ENCODE peak calls at places on chromosomes 13 and 19, in nine cellular contexts. X is PC-9, Z is GM23248, O is HCT116, D is OCI-LY7, S is SK-N-SH, W is GM23338, N is MM.1S, K is hepatocyte. A is an unnamed sample. For H3K9me2, the result is how much of the 10 kb centered on the place peaks cover.

GRCh38 chr19:42251572-42251990 is 3.3 kb downstream of the ERF start:
- DNase-seq in O (no peak), K (no peak), D (no peak), S (no peak), N (peak), X (no peak), Z (no peak), W (no peak), A (no peak)

GRCh38 chr13:47117268-47117667 is 220.4 kb upstream of the HTR2A start:
- DNase-seq in O (no peak), D (no peak), S (no peak), K (peak), X (no peak), W (no peak), N (no peak), Z (peak), A (peak)

GRCh38 chr13:32205426-32206096 is 109.6 kb downstream of the ZAR1L start:
- DNase-seq in Z (no peak), W (no peak), K (peak), D (no peak), X (no peak), O (no peak), S (peak), N (no peak), A (no peak)

GRCh38 chr13:28530729-28531194 is 35.8 kb upstream of the FLT1 start:
- DNase-seq in O (no peak), N (no peak), K (no peak), D (no peak), S (no peak), Z (peak), W (no peak), X (no peak), A (peak)

GRCh38 chr13:113861433-113862030 is 2.3 kb downstream of the GAS6 start:
- DNase-seq in S (peak), N (peak), W (no peak), D (no peak), X (no peak), Z (no peak), K (no peak), O (no peak), A (no peak)

GRCh38 chr13:30173301-30173605 is 134.1 kb downstream of the KATNAL1 start:
- DNase-seq in O (no peak), D (peak), X (no peak), K (no peak), S (no peak), Z (no peak), N (no peak), W (peak), A (no peak)

GRCh38 chr13:49584771-49585182 is 581 bp downstream of the RCBTB1 start:
- DNase-seq in S (no peak), X (no peak), N (peak), W (peak), Z (peak), O (no peak), K (peak), D (peak), A (peak)

GRCh38 chr19:19155495-19156219 is 14.4 kb downstream of the MEF2B start:
- DNase-seq in S (no peak), K (no peak), O (no peak), X (no peak), W (no peak), D (peak), Z (no peak), N (no peak), A (no peak)

GRCh38 chr19:6590458-6591319 is at the start of gene CD70:
- DNase-seq in X (no peak), O (no peak), W (peak), Z (peak), D (peak), K (no peak), S (no peak), N (peak), A (no peak)

GRCh38 chr13:92362717-92363116 is 863.9 kb upstream of the GPC6 start:
- DNase-seq in D (no peak), W (no peak), X (no peak), O (no peak), K (no peak), S (no peak), N (no peak), Z (no peak), A (no peak)

GRCh38 chr19:13060964-13061927 is 41.4 kb downstream of the LYL1 start:
- DNase-seq in K (peak), X (no peak), S (peak), O (peak), N (peak), Z (peak), D (peak), W (peak), A (peak)

GRCh38 chr13:97148894-97149293 is 73.2 kb upstream of the MBNL2 start:
- DNase-seq in S (no peak), O (no peak), W (no peak), Z (no peak), K (no peak), D (no peak), X (no peak), N (no peak), A (no peak)

GRCh38 chr19:55947532-55947931 is at the start of gene NLRP8:
- DNase-seq in D (no peak), Z (no peak), W (no peak), S (no peak), O (no peak), K (no peak), N (no peak), X (no peak), A (no peak)

GRCh38 chr13:21069561-21070004 is 8.2 kb upstream of the LATS2 start:
- DNase-seq in K (peak), D (no peak), N (no peak), S (no peak), O (no peak), Z (peak), X (peak), W (no peak), A (peak)

GRCh38 chr19:41839211-41839610 is 5.3 kb downstream of the LYPD4 start:
- DNase-seq in W (no peak), N (no peak), D (no peak), K (no peak), X (no peak), O (no peak), Z (no peak), S (no peak), A (no peak)

GRCh38 chr19:45973564-45974338 is at the start of gene NOVA2:
- DNase-seq in D (peak), K (peak), Z (peak), N (no peak), S (peak), X (peak), W (peak), O (peak), A (peak)

GRCh38 chr19:2338751-2339643 is 10.5 kb downstream of the SPPL2B start:
- DNase-seq in Z (no peak), K (no peak), O (no peak), X (no peak), D (no peak), N (no peak), S (no peak), W (no peak), A (no peak)

GRCh38 chr19:38276942-38277517 is 12.7 kb downstream of the SPINT2 start:
- DNase-seq in K (no peak), N (no peak), O (no peak), D (no peak), S (no peak), Z (no peak), W (no peak), X (no peak), A (no peak)

GRCh38 chr19:3464797-3465235 is 15.5 kb downstream of the SMIM24 start:
- DNase-seq in D (no peak), X (no peak), K (no peak), Z (no peak), N (no peak), S (no peak), O (no peak), W (peak), A (no peak)

GRCh38 chr19:2166741-2167738 is 3.3 kb downstream of the DOT1L start:
- DNase-seq in Z (peak), W (peak), D (no peak), N (no peak), S (peak), K (peak), O (no peak), X (no peak), A (peak)

GRCh38 chr13:106151056-106151699 is 384.3 kb downstream of the EFNB2 start:
- DNase-seq in N (no peak), O (peak), K (peak), D (no peak), Z (peak), S (no peak), X (peak), W (peak), A (peak)

GRCh38 chr13:30186644-30187431 is 120.5 kb downstream of the KATNAL1 start:
- DNase-seq in O (no peak), D (no peak), K (no peak), X (no peak), W (peak), Z (no peak), S (no peak), N (no peak), A (no peak)

GRCh38 chr13:47299316-47299715 is 402.5 kb upstream of the HTR2A start:
- DNase-seq in O (no peak), S (no peak), X (no peak), W (no peak), D (no peak), N (no peak), K (no peak), Z (peak), A (no peak)

GRCh38 chr13:27917121-27917947 is 2.5 kb upstream of the PDX1 start:
- DNase-seq in Z (no peak), W (peak), O (no peak), X (no peak), K (no peak), D (no peak), N (no peak), S (no peak), A (no peak)

GRCh38 chr19:57558525-57558924 is 1.1 kb downstream of the ZNF550 start:
- DNase-seq in K (peak), W (peak), O (no peak), S (peak), X (no peak), D (no peak), Z (peak), N (no peak), A (peak)

GRCh38 chr13:33204130-33204927 is 81.2 kb downstream of the STARD13 start:
- DNase-seq in X (no peak), W (no peak), O (no peak), K (peak), S (peak), D (no peak), Z (peak), N (no peak), A (no peak)

GRCh38 chr13:24270639-24271131 is 38.7 kb upstream of the C1QTNF9 start:
- DNase-seq in O (no peak), W (peak), S (peak), N (no peak), D (no peak), Z (peak), K (peak), X (no peak), A (no peak)

GRCh38 chr13:37811441-37811840 is 58.1 kb downstream of the TRPC4 start:
- DNase-seq in S (no peak), X (no peak), W (no peak), O (no peak), D (no peak), N (no peak), K (no peak), Z (peak), A (no peak)

GRCh38 chr19:11286312-11286974 is 9.5 kb upstream of the TSPAN16 start:
- DNase-seq in W (no peak), X (no peak), O (no peak), N (no peak), K (no peak), S (no peak), Z (peak), D (no peak), A (no peak)

GRCh38 chr19:29878973-29879654 is 62.9 kb upstream of the URI1 start:
- DNase-seq in O (peak), N (peak), D (peak), W (peak), X (peak), K (no peak), Z (peak), S (peak), A (peak)

GRCh38 chr13:78468546-78469060 is 134.7 kb downstream of the POU4F1 start:
- DNase-seq in N (no peak), Z (no peak), D (no peak), O (no peak), K (no peak), W (peak), X (no peak), S (no peak), A (no peak)

GRCh38 chr13:91078093-91078679 is 269.3 kb upstream of the MIR17HG start:
- DNase-seq in S (peak), D (peak), W (peak), X (no peak), O (no peak), Z (peak), K (peak), N (peak), A (peak)

GRCh38 chr19:6273701-6274601 is 5.8 kb downstream of the MLLT1 start:
- DNase-seq in K (peak), X (no peak), N (no peak), W (no peak), D (no peak), O (no peak), S (peak), Z (peak), A (peak)

GRCh38 chr13:97287047-97287383 is 64.9 kb downstream of the MBNL2 start:
- DNase-seq in W (no peak), S (no peak), Z (no peak), O (no peak), D (no peak), N (no peak), X (no peak), K (no peak), A (no peak)

GRCh38 chr19:53365899-53366493 is 491 bp downstream of the ZNF525 start:
- DNase-seq in X (peak), W (peak), O (no peak), Z (peak), K (peak), N (peak), S (peak), D (no peak), A (peak)

GRCh38 chr19:46069841-46070341 is 29.1 kb upstream of the IGFL4 start:
- DNase-seq in K (peak), O (no peak), N (no peak), D (no peak), X (peak), Z (peak), W (no peak), S (no peak), A (peak)

GRCh38 chr19:13983213-13983889 is 22.8 kb downstream of the RFX1 start:
- DNase-seq in D (peak), W (no peak), S (no peak), K (no peak), N (no peak), O (no peak), Z (no peak), X (no peak), A (no peak)

GRCh38 chr13:107819071-107819470 is 396.3 kb downstream of the LIG4 start:
- DNase-seq in N (no peak), S (no peak), Z (peak), O (no peak), D (no peak), X (peak), K (no peak), W (no peak), A (peak)

GRCh38 chr19:45852941-45853340 is 10.0 kb downstream of the SYMPK start:
- DNase-seq in X (peak), S (no peak), N (no peak), K (no peak), Z (no peak), W (no peak), O (no peak), D (no peak), A (no peak)

GRCh38 chr19:33705090-33705847 is 83.5 kb downstream of the CHST8 start:
- DNase-seq in O (no peak), W (peak), S (no peak), Z (no peak), X (no peak), K (no peak), D (no peak), N (no peak), A (no peak)
- H3K9me2 ChIP-seq in O (under half), W (under half), S (under half), Z (under half), X (under half), K (under half), D (under half), N (under half), A (under half)

GRCh38 chr19:7907122-7907521 is 3.4 kb downstream of the MAP2K7 start:
- DNase-seq in D (no peak), W (no peak), O (no peak), X (no peak), S (no peak), K (no peak), Z (no peak), N (no peak), A (no peak)
- H3K9me2 ChIP-seq in D (under half), W (under half), O (under half), X (under half), S (under half), K (under half), Z (under half), N (under half), A (under half)

GRCh38 chr13:109402976-109403375 is 383.4 kb downstream of the IRS2 start:
- DNase-seq in X (no peak), D (no peak), N (no peak), K (no peak), S (no peak), W (no peak), O (no peak), Z (no peak), A (no peak)

GRCh38 chr13:109400192-109400591 is 386.2 kb downstream of the IRS2 start:
- DNase-seq in S (no peak), O (no peak), Z (no peak), D (no peak), X (no peak), N (no peak), K (no peak), W (no peak), A (no peak)

GRCh38 chr13:109400625-109401257 is 385.6 kb downstream of the IRS2 start:
- DNase-seq in O (no peak), Z (no peak), D (no peak), K (no peak), S (peak), W (no peak), X (no peak), N (no peak), A (no peak)

GRCh38 chr13:109401307-109401706 is 385.1 kb downstream of the IRS2 start:
- DNase-seq in Z (no peak), S (no peak), D (no peak), N (no peak), K (no peak), W (peak), O (no peak), X (no peak), A (no peak)

DNA sequence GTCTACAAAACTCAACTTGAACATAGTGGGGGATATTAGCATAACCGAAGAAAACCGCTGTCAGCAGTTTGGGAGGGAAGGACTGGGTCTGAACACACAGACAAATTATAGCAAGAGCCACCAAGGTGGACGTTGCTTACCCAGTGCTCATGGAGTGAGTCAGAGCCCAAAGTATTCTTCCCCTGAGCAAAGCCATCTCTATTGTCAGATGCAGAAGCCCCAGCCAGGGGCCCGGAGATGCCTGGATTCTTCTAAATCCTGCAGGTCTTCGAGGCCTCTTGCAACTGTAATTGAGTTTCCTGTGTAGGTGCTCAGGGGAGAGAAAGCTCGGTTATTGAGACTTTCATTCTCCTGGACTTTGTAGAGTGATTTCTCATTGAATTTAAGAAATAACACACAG is 384.5 kb downstream of the IRS2 start:
- DNase-seq in S (no peak), O (no peak), K (no peak), W (no peak), X (no peak), D (no peak), Z (peak), N (no peak), A (no peak)
- H3K9me2 ChIP-seq in S (under half), O (under half), K (under half), W (under half), X (under half), D (under half), Z (under half), N (under half), A (under half)

GRCh38 chr19:5097959-5098623 is 129.2 kb downstream of the KDM4B start:
- DNase-seq in K (no peak), Z (no peak), N (no peak), W (no peak), X (no peak), S (no peak), D (no peak), O (no peak), A (no peak)
- H3K9me2 ChIP-seq in K (under half), Z (under half), N (under half), W (under half), X (under half), S (under half), D (under half), O (under half), A (under half)

GRCh38 chr19:18002347-18002850 is 5.6 kb upstream of the ARRDC2 start:
- DNase-seq in K (no peak), X (no peak), S (peak), Z (no peak), W (no peak), N (no peak), D (no peak), O (no peak), A (no peak)

GRCh38 chr19:18000480-18000980 is 7.4 kb upstream of the ARRDC2 start:
- DNase-seq in K (no peak), X (no peak), W (no peak), O (no peak), Z (no peak), D (no peak), N (no peak), S (no peak), A (no peak)

GRCh38 chr19:18000981-18001836 is 6.8 kb upstream of the ARRDC2 start:
- DNase-seq in D (peak), X (peak), K (peak), W (peak), Z (peak), S (peak), N (no peak), O (peak), A (peak)

GRCh38 chr19:17999685-18000479 is 8.1 kb upstream of the ARRDC2 start:
- DNase-seq in Z (no peak), X (no peak), O (no peak), D (no peak), K (no peak), S (no peak), N (no peak), W (no peak), A (no peak)

GRCh38 chr19:18001837-18002345 is 6.1 kb upstream of the ARRDC2 start:
- DNase-seq in K (no peak), O (no peak), X (no peak), D (no peak), S (peak), W (no peak), Z (no peak), N (no peak), A (no peak)
- H3K9me2 ChIP-seq in K (under half), O (under half), X (under half), D (under half), S (under half), W (under half), Z (under half), N (under half), A (under half)

DNA sequence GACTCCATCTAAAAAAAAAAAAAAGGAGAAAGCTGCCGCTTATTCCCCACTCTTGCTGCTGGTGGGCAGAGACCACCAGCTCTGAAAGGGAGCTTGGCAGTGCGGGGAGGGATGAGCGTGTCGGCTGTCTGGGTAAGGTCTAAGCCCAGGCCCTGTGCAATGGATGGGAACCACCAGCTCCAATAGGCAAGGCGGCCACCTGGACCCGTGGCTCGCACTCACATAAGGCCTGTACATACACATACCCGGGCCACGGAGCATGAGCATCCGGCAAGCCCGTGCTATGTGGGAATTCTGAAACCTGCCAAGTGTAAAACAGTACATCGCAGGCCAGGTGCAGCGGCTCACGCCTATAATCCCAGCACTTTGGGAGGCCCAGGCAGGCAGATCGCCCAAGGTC is 56.6 kb upstream of the USE1 start:
- DNase-seq in W (no peak), O (no peak), S (no peak), D (no peak), K (no peak), N (no peak), Z (no peak), X (no peak), A (no peak)
- H3K9me2 ChIP-seq in W (under half), O (under half), S (under half), D (under half), K (under half), N (under half), Z (under half), X (under half), A (under half)

DNA sequence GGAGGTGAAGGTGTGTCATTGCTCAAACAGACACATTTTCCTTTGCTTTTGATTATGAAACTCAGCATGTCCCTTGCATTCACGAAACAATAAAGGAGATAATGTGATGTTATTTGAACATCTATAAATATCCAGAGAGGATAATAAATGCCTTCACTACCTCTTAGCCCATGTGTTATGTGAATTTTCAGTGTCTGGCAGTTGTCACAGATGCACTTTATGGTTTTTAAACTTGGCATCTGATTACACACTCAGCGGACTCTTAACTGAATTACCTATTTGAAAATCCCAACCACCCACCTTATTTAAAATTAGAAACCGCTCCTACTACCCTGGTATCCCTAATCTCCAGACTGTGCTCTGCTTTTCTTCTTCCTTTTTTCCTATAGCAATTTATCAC is 254.2 kb downstream of the COG6 start:
- DNase-seq in K (no peak), O (no peak), D (no peak), X (no peak), S (peak), W (no peak), Z (no peak), N (no peak), A (no peak)
- H3K9me2 ChIP-seq in K (under half), O (under half), D (under half), X (under half), S (under half), W (under half), Z (under half), N (under half), A (under half)

GRCh38 chr13:99027260-99027659 is 49.4 kb upstream of the DOCK9 start:
- DNase-seq in Z (no peak), X (no peak), W (no peak), N (no peak), S (no peak), O (no peak), D (no peak), K (no peak), A (no peak)
- H3K9me2 ChIP-seq in Z (under half), X (under half), W (under half), N (under half), S (under half), O (under half), D (under half), K (under half), A (under half)